ENCODE peak calls at places on chromosome 20, in five cellular contexts. J is ascending aorta, L is heart right ventricle, O is GM23338, C is neural progenitor cell. M is an unnamed sample.

GRCh38 chr20:59723607-59724456 is 119.5 kb downstream of the PHACTR3 start:
- DNase-seq in C (no peak), J (no peak), L (no peak), O (no peak), M (no peak)

GRCh38 chr20:60869626-60870025 is 382.4 kb upstream of the CDH4 start:
- DNase-seq in J (no peak), C (no peak), O (no peak), L (no peak), M (no peak)

GRCh38 chr20:49766979-49767419 is 45.6 kb upstream of the SLC9A8 start:
- DNase-seq in J (no peak), L (no peak), C (no peak), O (no peak), M (no peak)

GRCh38 chr20:33859157-33859695 is 48.1 kb downstream of the CHMP4B start:
- DNase-seq in L (no peak), J (no peak), O (no peak), C (no peak), M (no peak)

GRCh38 chr20:42024653-42025052 is 406.5 kb upstream of the CHD6 start:
- DNase-seq in C (peak), J (no peak), O (no peak), L (peak), M (no peak)

GRCh38 chr20:42401598-42401997 is 783.4 kb upstream of the CHD6 start:
- DNase-seq in J (no peak), O (no peak), C (no peak), L (no peak), M (no peak)

GRCh38 chr20:51510169-51510568 is 32.4 kb downstream of the NFATC2 start:
- DNase-seq in C (no peak), L (no peak), O (no peak), J (no peak), M (no peak)

GRCh38 chr20:11717562-11717961 is 200.1 kb upstream of the BTBD3 start:
- DNase-seq in L (no peak), J (no peak), C (no peak), O (no peak), M (no peak)

GRCh38 chr20:62507991-62508640 is 32.3 kb upstream of the GATA5 start:
- DNase-seq in C (no peak), L (no peak), O (no peak), J (no peak), M (no peak)

GRCh38 chr20:51562334-51563140 is 20.0 kb upstream of the NFATC2 start:
- DNase-seq in O (peak), J (peak), L (peak), C (peak), M (no peak)

GRCh38 chr20:6416371-6416770 is 293.5 kb upstream of the FERMT1 start:
- DNase-seq in J (no peak), L (no peak), C (no peak), O (peak), M (no peak)

GRCh38 chr20:50027611-50028105 is 44.9 kb downstream of the SNAI1 start:
- DNase-seq in O (no peak), L (peak), C (no peak), J (peak), M (peak)

GRCh38 chr20:31602779-31603441 is 2.2 kb upstream of the ID1 start:
- DNase-seq in C (no peak), O (no peak), L (no peak), J (no peak), M (peak)

GRCh38 chr20:2283706-2284423 is 11.9 kb upstream of the TGM3 start:
- DNase-seq in J (no peak), C (no peak), L (no peak), O (no peak), M (no peak)

GRCh38 chr20:41482647-41483552 is 116.3 kb upstream of the EMILIN3 start:
- DNase-seq in C (no peak), O (no peak), J (no peak), L (no peak), M (peak)

GRCh38 chr20:5168582-5169396 is 42.0 kb downstream of the CDS2 start:
- DNase-seq in O (peak), J (peak), C (no peak), L (peak), M (no peak)

GRCh38 chr20:23094213-23094896 is 8.2 kb upstream of the CD93 start:
- DNase-seq in C (no peak), O (no peak), J (no peak), L (no peak), M (no peak)

GRCh38 chr20:16615199-16615598 is 42.0 kb upstream of the KIF16B start:
- DNase-seq in L (peak), J (no peak), O (peak), C (no peak), M (no peak)

GRCh38 chr20:49956689-49957443 is 20.7 kb downstream of the RNF114 start:
- DNase-seq in J (no peak), L (no peak), O (no peak), C (no peak), M (no peak)

GRCh38 chr20:2617099-2617714 is 35.2 kb upstream of the NOP56 start:
- DNase-seq in J (no peak), O (no peak), L (no peak), C (no peak), M (no peak)

GRCh38 chr20:53872561-53873248 is 197.7 kb downstream of the BCAS1 start:
- DNase-seq in J (no peak), O (no peak), C (no peak), L (no peak), M (no peak)

GRCh38 chr20:61684136-61684535 is 381.5 kb downstream of the TAF4 start:
- DNase-seq in L (no peak), O (no peak), J (no peak), C (no peak), M (no peak)

GRCh38 chr20:37584238-37584807 is 56.6 kb upstream of the BLCAP start:
- DNase-seq in O (no peak), L (no peak), J (no peak), C (no peak), M (peak)

GRCh38 chr20:35620818-35621559 is 5.4 kb downstream of the SPAG4 start:
- DNase-seq in O (no peak), C (no peak), J (no peak), L (no peak), M (no peak)

DNA sequence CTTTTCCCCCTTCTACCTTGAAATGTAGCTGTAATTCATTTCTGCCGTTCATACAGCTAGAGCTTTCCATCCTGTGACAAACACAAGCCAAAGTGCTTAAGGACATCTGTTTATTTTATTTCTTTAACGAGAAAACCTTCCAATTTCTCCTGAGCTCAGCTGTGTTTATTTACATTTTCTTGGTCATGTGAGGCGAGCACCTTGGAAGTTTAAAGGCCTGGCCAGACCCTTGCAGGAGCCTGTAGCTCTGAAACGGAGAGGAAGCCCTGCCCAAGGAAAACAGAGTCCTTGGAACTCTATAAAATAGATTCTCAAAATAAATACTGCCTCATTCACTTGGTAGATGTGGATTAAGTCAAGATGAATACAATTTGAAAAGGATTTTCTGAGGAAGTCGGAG is 223.1 kb downstream of the EYA2 start:
- DNase-seq in O (no peak), L (no peak), C (no peak), J (no peak), M (no peak)
- H3K4me3 ChIP-seq in O (no peak), L (no peak), C (peak), J (peak), M (no peak)

GRCh38 chr20:32820000-32820697 is 395 bp downstream of the MAPRE1 start:
- DNase-seq in L (peak), J (no peak), O (peak), C (peak), M (peak)

GRCh38 chr20:32820698-32821378 is 1.1 kb downstream of the MAPRE1 start:
- DNase-seq in O (no peak), J (no peak), L (no peak), C (peak), M (no peak)

GRCh38 chr20:32822189-32822588 is 2.4 kb downstream of the MAPRE1 start:
- DNase-seq in L (no peak), J (no peak), O (no peak), C (no peak), M (no peak)

GRCh38 chr20:32823737-32824588 is 4.2 kb downstream of the MAPRE1 start:
- DNase-seq in O (no peak), C (no peak), L (no peak), J (no peak), M (no peak)

DNA sequence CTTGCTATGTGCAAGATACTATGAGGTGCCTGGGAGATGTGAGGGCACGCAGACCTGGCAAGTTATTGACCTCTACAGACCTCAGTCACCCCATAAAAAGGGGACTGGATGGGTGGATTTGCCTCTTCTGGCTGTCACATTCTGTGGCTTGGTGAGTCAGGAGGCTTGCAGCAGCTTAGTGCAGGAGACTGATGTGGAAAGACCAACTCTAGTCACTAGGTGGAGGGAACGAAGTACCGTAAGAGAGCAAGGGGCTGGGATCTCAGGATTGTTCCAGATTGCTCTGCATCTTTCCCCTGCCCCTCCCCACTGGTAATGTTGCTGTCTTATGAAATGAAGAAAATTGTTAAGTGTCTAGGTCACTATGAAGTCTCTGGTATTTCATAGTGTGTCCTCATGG is 3.3 kb downstream of the MAPRE1 start:
- DNase-seq in J (no peak), C (peak), L (no peak), O (no peak), M (peak)
- H3K27ac ChIP-seq in J (no peak), C (no peak), L (no peak), O (peak), M (peak)

GRCh38 chr20:3716195-3716834 is 3.9 kb upstream of the SIGLEC1 start:
- DNase-seq in J (no peak), C (peak), L (peak), O (peak), M (peak)
- TF ChIP-seq CTCF in J (peak), C (peak), L (peak), O (peak), M (peak)

GRCh38 chr20:44393608-44394519 is 38.4 kb downstream of the HNF4A start:
- DNase-seq in C (no peak), J (no peak), L (no peak), O (no peak), M (no peak)

GRCh38 chr20:44392776-44393607 is 37.5 kb downstream of the HNF4A start:
- DNase-seq in L (no peak), J (no peak), C (no peak), O (no peak), M (no peak)

GRCh38 chr20:44395183-44395962 is 39.9 kb downstream of the HNF4A start:
- DNase-seq in O (no peak), C (no peak), L (no peak), J (no peak), M (no peak)

GRCh38 chr20:44395963-44396340 is 40.5 kb downstream of the HNF4A start:
- DNase-seq in C (no peak), O (no peak), L (no peak), J (no peak), M (no peak)

DNA sequence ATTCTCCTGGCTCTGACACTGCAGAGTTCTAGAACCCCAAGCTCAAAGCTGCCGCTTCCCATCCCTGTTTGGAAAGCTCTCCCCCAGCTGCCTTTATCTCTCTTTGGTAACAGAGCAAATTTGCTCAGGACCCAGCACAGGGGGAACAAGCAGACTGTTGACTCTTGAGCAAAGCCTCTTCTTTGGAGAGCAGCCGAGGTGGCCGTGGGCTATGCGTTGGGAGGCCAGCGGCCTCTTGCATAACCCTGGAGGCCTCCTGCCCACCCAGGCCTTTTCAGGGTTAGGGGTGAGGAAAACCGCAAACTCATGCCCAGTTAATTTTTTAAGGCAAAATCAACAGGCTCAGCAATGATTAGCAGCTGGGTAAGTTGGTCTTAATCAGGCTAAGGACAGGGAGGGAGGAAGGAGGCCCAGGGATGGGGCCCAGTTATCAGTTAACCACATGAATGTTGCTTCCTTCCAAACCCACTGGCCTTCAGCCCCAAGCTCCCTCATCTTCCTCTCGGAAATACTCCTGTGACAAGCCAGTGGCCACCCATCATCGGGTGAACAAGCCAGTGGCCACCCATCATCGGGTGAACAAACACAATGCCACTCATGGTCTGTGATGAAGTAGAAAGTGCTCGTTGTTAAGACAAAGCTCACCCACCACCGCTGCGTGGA is 39.2 kb downstream of the HNF4A start:
- DNase-seq in L (no peak), C (no peak), O (no peak), J (no peak), M (no peak)
- H3K4me3 ChIP-seq in L (no peak), C (no peak), O (no peak), J (no peak), M (no peak)

DNA sequence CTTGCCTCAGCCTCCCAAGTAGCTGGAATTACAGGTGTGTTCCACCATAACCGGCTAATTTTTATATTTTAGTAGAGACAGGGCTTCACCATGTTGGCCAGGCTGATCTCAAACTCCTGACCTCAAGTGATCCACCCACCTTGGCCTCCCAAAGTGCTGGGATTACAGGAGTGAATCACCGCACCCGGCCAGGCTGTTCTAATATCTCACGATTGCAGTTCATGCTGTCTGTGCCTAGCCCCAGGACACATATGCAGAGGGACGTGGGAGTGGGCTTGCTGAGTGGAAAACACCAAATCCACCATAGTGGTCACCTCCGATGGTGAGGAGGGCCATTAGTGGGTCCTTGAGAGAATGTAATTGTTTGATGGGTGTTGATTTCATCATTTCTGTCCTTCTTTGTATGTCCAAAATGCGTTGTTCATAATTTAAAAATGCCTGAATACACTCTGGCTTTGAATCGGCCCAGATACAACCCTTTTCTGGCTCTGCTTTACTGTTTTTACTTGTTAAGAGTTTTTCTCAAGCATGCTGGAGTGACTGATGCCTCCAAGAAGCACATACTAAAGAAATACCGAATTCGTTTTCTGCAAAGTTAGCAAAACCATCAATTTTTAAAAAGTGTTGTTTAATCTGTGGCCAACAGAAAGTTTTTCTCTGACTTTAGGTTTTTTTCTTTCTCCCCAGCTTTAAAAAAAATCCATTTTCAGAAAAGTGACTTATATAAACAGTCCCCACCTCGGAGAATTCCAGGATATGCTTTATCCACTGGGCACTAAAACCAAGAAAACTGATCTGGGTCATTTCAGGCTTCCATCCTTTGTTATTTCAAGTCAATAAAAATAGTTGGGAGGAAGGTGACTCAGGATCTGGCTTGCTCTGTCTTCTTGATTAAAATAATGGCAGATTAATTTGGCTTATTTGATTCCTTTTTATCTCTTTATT is 18.8 kb upstream of the RALGAPA2 start:
- DNase-seq in L (peak), C (no peak), J (no peak), O (no peak), M (no peak)
- H3K27ac ChIP-seq in L (peak), C (no peak), J (peak), O (no peak), M (no peak)

GRCh38 chr20:40251284-40251932 is 437.6 kb downstream of the MAFB start:
- DNase-seq in J (no peak), O (peak), C (peak), L (no peak), M (peak)
- TF ChIP-seq CTCF in J (no peak), O (peak), C (peak), L (peak), M (peak)

DNA sequence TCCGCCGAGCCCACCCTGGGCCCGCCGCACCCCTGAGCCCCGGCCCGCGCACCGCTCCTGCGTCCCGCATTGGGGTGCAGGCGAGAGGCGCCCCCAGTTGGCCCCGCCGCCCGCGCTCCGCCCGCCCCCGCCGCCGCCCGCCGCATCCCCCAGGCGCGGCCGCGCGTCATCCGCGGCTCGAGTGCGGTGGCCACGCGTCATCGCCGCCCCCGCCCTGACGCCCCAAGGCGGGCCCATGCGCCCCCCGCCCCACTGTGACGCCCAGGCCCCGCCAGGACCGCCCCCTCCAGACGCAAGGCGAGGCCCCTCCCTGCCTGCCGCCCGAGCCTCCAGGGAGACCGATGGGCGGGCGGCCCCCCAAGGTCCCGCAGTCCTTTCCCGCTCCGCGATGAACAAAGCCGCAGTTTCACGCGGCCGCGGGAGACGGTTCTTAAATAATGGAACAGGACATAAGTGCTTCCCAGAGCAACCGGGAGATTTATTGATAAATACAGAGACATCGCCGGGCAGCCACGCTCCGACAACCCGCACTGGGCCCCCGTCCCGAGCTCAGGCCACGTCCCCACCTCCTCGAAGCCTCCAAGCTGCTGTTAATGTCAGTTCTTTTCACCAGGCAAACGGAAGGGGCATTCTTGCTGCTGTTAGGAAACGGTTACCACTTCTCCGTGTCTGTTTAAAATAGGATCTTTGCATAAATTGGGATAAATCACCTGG is at the start of gene ANKRD60:
- DNase-seq in J (no peak), O (peak), L (no peak), C (peak), M (peak)
- H3K4me3 ChIP-seq in J (peak), O (peak), L (peak), C (peak), M (peak)

M was measured in WERI-Rb-1.